ENCODE peak calls at places on chromosomes 4 and X, in six cellular contexts. K is sigmoid colon; X is GM23338; H is activated T-helper 1 cell treated with anti-CD3 and anti-CD28 coated beads, Interleukin-2, amount 50 U/mL, for 16 hours; U is DMS153; S is RWPE2. J is an unnamed sample.

GRCh38 chrX:134692990-134693389 is 34.7 kb upstream of the PLAC1 start:
- DNase-seq in S (no peak), U (no peak), K (no peak), H (no peak), X (no peak), J (no peak)

GRCh38 chr4:106056914-106057313 is 161.6 kb downstream of the NPNT start:
- DNase-seq in K (no peak), U (no peak), S (no peak), X (peak; percentile 72), H (no peak), J (no peak)

GRCh38 chr4:110854021-110854678 is 231.3 kb upstream of the PITX2 start:
- DNase-seq in U (no peak), S (no peak), X (no peak), H (no peak), K (no peak), J (no peak)

GRCh38 chr4:13986533-13986932 is 359.0 kb upstream of the BOD1L1 start:
- DNase-seq in K (no peak), U (no peak), H (no peak), S (no peak), X (no peak), J (no peak)

GRCh38 chr4:4260185-4260751 is 12.2 kb upstream of the TMEM128 start:
- DNase-seq in U (peak; percentile 22), K (no peak), S (no peak), H (no peak), X (peak; percentile 26), J (no peak)

GRCh38 chr4:7805533-7806079 is 134.1 kb downstream of the AFAP1 start:
- DNase-seq in U (no peak), K (no peak), X (peak; percentile 68), H (no peak), S (peak; percentile 91), J (peak; percentile 43)

GRCh38 chr4:79237836-79238235 is 88.0 kb downstream of the NAA11 start:
- DNase-seq in U (no peak), K (no peak), S (no peak), X (peak; percentile 10), H (no peak), J (no peak)

GRCh38 chr4:8159522-8160232 is 1.1 kb upstream of the ABLIM2 start:
- DNase-seq in H (no peak), X (peak; percentile 50), U (no peak), K (no peak), S (no peak), J (no peak)

GRCh38 chrX:40244980-40245379 is 147.2 kb upstream of the BCOR start:
- DNase-seq in X (no peak), H (no peak), S (no peak), U (no peak), K (no peak), J (no peak)

GRCh38 chrX:2732649-2733048 is 19.2 kb upstream of the XG start:
- DNase-seq in X (no peak), S (no peak), U (no peak), K (no peak), H (no peak), J (no peak)

GRCh38 chr4:174255790-174256189 is 27.7 kb downstream of the FBXO8 start:
- DNase-seq in H (no peak), S (no peak), K (no peak), X (no peak), U (no peak), J (no peak)

GRCh38 chr4:73776363-73776762 is 36.0 kb downstream of the CXCL8 start:
- DNase-seq in X (no peak), K (peak; percentile 68), H (no peak), U (peak; percentile 79), S (no peak), J (no peak)

GRCh38 chrX:9745417-9746115 is 20.1 kb downstream of the GPR143 start:
- DNase-seq in X (no peak), U (no peak), K (no peak), S (no peak), H (no peak), J (no peak)

GRCh38 chr4:37892641-37893040 is 1.8 kb downstream of the TBC1D1 start:
- DNase-seq in H (peak; percentile 17), U (no peak), S (no peak), K (no peak), X (no peak), J (no peak)

GRCh38 chr4:154959756-154960155 is 178.7 kb downstream of the RBM46 start:
- DNase-seq in X (no peak), S (no peak), U (no peak), K (no peak), H (no peak), J (no peak)

GRCh38 chrX:74420194-74421035 is 878 bp upstream of the SLC16A2 start:
- DNase-seq in S (peak; percentile 68), U (no peak), H (no peak), X (peak; percentile 84), K (peak; percentile 89), J (no peak)

GRCh38 chr4:7766661-7767345 is 172.9 kb downstream of the AFAP1 start:
- DNase-seq in X (no peak), H (no peak), U (no peak), S (no peak), K (peak; percentile 90), J (no peak)

GRCh38 chr4:138330531-138330930 is 88.4 kb upstream of the SLC7A11 start:
- DNase-seq in X (no peak), H (no peak), U (no peak), K (no peak), S (no peak), J (no peak)

GRCh38 chr4:70930530-70931256 is 28.5 kb downstream of the MOB1B start:
- DNase-seq in S (no peak), U (no peak), X (no peak), K (no peak), H (no peak), J (no peak)

GRCh38 chr4:24472514-24473308 is 111.6 kb downstream of the DHX15 start:
- DNase-seq in S (peak; percentile 71), H (peak; percentile 43), K (peak; percentile 95), X (peak; percentile 93), U (no peak), J (peak; percentile 92)

GRCh38 chrX:47264507-47265173 is 31.8 kb downstream of the USP11 start:
- DNase-seq in X (no peak), K (no peak), U (no peak), S (no peak), H (no peak), J (no peak)

GRCh38 chr4:51843309-51844156 is 580 bp downstream of the DCUN1D4 start:
- DNase-seq in S (peak; percentile 75), K (peak; percentile 92), U (no peak), X (peak; percentile 61), H (peak; percentile 40), J (no peak)

GRCh38 chr4:3204021-3204431 is 44.9 kb upstream of the MSANTD1 start:
- DNase-seq in X (no peak), K (peak; percentile 90), H (no peak), S (no peak), U (no peak), J (peak; percentile 47)

GRCh38 chrX:31580726-31581125 is 508.9 kb upstream of the FTHL17 start:
- DNase-seq in U (no peak), H (no peak), S (no peak), X (peak; percentile 5), K (no peak), J (no peak)

GRCh38 chrX:35251229-35251628 is 308.6 kb downstream of the FAM47B start:
- DNase-seq in H (no peak), X (no peak), K (no peak), U (no peak), S (no peak), J (no peak)

J was measured in mesenteric fat pad.